ENCODE peak calls at places on chromosome 15, in nine cellular contexts. U is spleen, K is ovary, S is transverse colon, Z is A549, L is suprapubic skin, F is heart left ventricle, A is IMR-90, Q is right lobe of liver. P is an unnamed sample.

GRCh38 chr15:44157679-44158078 is 37.4 kb downstream of the FRMD5 start:
- DNase-seq in U (no peak), K (no peak), S (no peak), Z (peak; percentile 16), L (no peak), F (no peak), A (peak; percentile 96), Q (no peak), P (no peak)

GRCh38 chr15:79529441-79529840 is 97.3 kb downstream of the MINAR1 start:
- DNase-seq in U (no peak), K (no peak), S (no peak), Z (no peak), L (no peak), F (no peak), A (no peak), Q (no peak), P (no peak)

GRCh38 chr15:57216288-57216687 is 160.0 kb upstream of the CGNL1 start:
- DNase-seq in U (no peak), K (no peak), S (no peak), Z (no peak), L (no peak), F (no peak), A (peak; percentile 94), Q (no peak), P (no peak)

GRCh38 chr15:42495361-42496212 is at the start of gene SNAP23:
- DNase-seq in U (peak; percentile 98), K (peak; percentile 89), S (peak; percentile 96), Z (peak; percentile 92), L (peak; percentile 97), F (peak; percentile 93), A (peak; percentile 96), Q (peak; percentile 94), P (peak; percentile 93)

GRCh38 chr15:64162869-64163661 is at the start of gene PPIB:
- DNase-seq in U (peak; percentile 100), K (peak; percentile 97), S (peak; percentile 98), Z (peak; percentile 98), L (peak; percentile 98), F (peak; percentile 98), A (peak; percentile 97), Q (peak; percentile 99), P (peak; percentile 97)

GRCh38 chr15:70856884-70857546 is 3.1 kb upstream of the LARP6 start:
- DNase-seq in U (no peak), K (peak; percentile 76), S (peak; percentile 47), Z (no peak), L (no peak), F (peak; percentile 83), A (peak; percentile 100), Q (peak; percentile 63), P (peak; percentile 79)

GRCh38 chr15:78065284-78065872 is 12.1 kb downstream of the TBC1D2B start:
- DNase-seq in U (no peak), K (peak; percentile 70), S (peak; percentile 66), Z (no peak), L (peak; percentile 88), F (peak; percentile 42), A (peak; percentile 99), Q (peak; percentile 78), P (peak; percentile 89)

GRCh38 chr15:61226313-61227250 is 2.5 kb downstream of the RORA start:
- DNase-seq in U (no peak), K (no peak), S (no peak), Z (no peak), L (no peak), F (no peak), A (peak; percentile 6), Q (no peak), P (no peak)

GRCh38 chr15:89665449-89666146 is 10.3 kb upstream of the KIF7 start:
- DNase-seq in U (peak; percentile 84), K (peak; percentile 61), S (peak; percentile 63), Z (peak; percentile 71), L (no peak), F (peak; percentile 70), A (peak; percentile 59), Q (peak; percentile 55), P (peak; percentile 53)

GRCh38 chr15:41233367-41233771 is 2.3 kb downstream of the CHP1 start:
- DNase-seq in U (no peak), K (no peak), S (no peak), Z (no peak), L (no peak), F (no peak), A (peak; percentile 86), Q (no peak), P (no peak)

DNA sequence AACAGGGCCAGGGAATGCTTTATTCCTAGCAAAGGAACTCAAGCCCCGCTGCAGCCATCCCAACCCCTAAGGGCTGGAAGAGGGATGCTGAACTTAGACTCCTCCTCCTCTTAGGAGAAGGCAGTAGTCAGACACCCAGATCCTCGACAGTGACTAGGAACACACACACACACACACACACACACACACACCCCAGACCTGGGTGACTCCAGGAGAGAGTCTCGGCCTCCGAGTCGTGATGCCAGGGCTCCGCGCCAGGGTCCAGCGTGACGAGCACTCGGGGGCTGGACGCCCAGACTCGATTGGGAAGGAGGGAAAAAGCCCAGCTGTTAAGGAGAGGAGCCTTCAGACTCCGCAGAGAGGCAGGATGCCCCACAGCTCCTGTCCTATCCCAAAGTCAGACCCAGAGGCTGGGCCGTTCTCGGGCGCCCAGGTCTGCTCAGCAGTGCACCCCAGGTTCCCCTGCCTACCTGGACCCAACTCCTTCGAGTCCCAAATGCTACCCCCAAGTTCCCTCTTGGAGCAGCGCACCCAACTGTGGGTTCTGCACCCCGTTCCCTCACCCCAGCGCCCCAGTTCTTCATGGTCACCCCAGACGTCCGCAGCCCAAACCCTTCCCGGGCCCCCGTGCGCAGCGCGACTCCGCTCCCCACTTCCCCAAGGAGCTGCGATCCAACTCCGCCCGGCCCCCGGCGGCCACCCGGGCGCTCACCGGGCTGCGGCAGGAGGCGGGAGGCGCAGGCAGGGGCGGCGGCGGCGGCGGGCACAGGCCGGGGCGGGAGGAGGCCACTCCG is 421 bp downstream of the BMF start:
- DNase-seq in U (no peak), K (peak; percentile 82), S (peak; percentile 65), Z (peak; percentile 44), L (peak; percentile 82), F (peak; percentile 64), A (peak; percentile 55), Q (peak; percentile 43), P (peak; percentile 87)
- TF ChIP-seq POLR2A in U (no peak), K (peak; percentile 60), S (no peak), Z (no peak), L (no peak), F (peak; percentile 80), A (peak; percentile 55), Q (peak; percentile 78), P (no peak)

GRCh38 chr15:66760358-66760967 is 58.4 kb downstream of the SMAD6 start:
- DNase-seq in U (peak; percentile 69), K (no peak), S (no peak), Z (no peak), L (no peak), F (no peak), A (no peak), Q (no peak), P (no peak)
- H3K27ac ChIP-seq in U (peak overlapping the region; percentile 68), K (peak overlapping the region; percentile 79), S (peak overlapping the region; percentile 75), Z (peak overlapping the region; percentile 94), L (peak overlapping the region; percentile 30), F (peak overlapping the region; percentile 67), A (peak overlapping the region; percentile 40), Q (peak overlapping the region; percentile 18), P (peak overlapping the region; percentile 66)

GRCh38 chr15:31326729-31327673 is at the start of gene KLF13:
- DNase-seq in U (peak; percentile 96), K (peak; percentile 49), S (peak; percentile 76), Z (peak; percentile 54), L (no peak), F (peak; percentile 80), A (peak; percentile 64), Q (peak; percentile 78), P (no peak)
- TF ChIP-seq POLR2A in U (peak; percentile 4), K (peak; percentile 34), S (no peak), Z (peak; percentile 89), L (peak; percentile 61), F (peak; percentile 43), A (peak; percentile 75), Q (peak; percentile 60), P (peak; percentile 38)

DNA sequence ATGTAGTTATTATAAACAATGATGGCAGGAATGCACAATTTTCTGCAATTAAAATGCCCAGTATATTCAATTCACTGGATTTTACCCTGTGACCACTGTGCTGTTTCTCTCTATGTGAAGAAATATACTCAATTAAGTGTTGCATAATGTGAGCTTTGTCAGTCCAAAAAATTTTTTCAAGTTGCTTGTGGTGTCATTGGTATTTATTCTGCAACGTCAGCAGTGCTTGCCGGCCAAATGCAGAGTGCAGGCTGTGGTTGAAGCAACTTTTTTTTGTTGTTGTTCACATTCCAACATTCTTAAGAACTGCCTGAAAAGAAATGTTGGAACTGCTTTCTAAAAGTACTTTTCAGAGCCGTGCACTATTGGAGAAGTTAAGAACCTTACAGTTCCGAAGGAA is 423.5 kb upstream of the SEMA6D start:
- DNase-seq in U (no peak), K (peak; percentile 80), S (peak; percentile 29), Z (no peak), L (no peak), F (peak; percentile 50), A (peak; percentile 95), Q (peak; percentile 37), P (peak; percentile 19)
- H3K27ac ChIP-seq in U (no peak overlapping the region), K (peak overlapping the region; percentile 48), S (peak overlapping the region; percentile 46), Z (no peak overlapping the region), L (peak overlapping the region; percentile 39), F (no peak overlapping the region), A (no peak overlapping the region), Q (peak overlapping the region; percentile 43), P (no peak overlapping the region)

GRCh38 chr15:74312445-74313007 is 54.9 kb downstream of the CYP11A1 start:
- DNase-seq in U (no peak), K (no peak), S (no peak), Z (no peak), L (no peak), F (no peak), A (no peak), Q (no peak), P (no peak)

GRCh38 chr15:74308643-74308945 is 58.9 kb downstream of the CYP11A1 start:
- DNase-seq in U (no peak), K (no peak), S (no peak), Z (no peak), L (no peak), F (no peak), A (no peak), Q (no peak), P (no peak)

GRCh38 chr15:74314897-74315438 is 52.5 kb downstream of the CYP11A1 start:
- DNase-seq in U (no peak), K (no peak), S (no peak), Z (no peak), L (no peak), F (no peak), A (no peak), Q (no peak), P (no peak)

GRCh38 chr15:74313889-74314288 is 53.6 kb downstream of the CYP11A1 start:
- DNase-seq in U (no peak), K (no peak), S (no peak), Z (no peak), L (no peak), F (no peak), A (no peak), Q (no peak), P (no peak)

DNA sequence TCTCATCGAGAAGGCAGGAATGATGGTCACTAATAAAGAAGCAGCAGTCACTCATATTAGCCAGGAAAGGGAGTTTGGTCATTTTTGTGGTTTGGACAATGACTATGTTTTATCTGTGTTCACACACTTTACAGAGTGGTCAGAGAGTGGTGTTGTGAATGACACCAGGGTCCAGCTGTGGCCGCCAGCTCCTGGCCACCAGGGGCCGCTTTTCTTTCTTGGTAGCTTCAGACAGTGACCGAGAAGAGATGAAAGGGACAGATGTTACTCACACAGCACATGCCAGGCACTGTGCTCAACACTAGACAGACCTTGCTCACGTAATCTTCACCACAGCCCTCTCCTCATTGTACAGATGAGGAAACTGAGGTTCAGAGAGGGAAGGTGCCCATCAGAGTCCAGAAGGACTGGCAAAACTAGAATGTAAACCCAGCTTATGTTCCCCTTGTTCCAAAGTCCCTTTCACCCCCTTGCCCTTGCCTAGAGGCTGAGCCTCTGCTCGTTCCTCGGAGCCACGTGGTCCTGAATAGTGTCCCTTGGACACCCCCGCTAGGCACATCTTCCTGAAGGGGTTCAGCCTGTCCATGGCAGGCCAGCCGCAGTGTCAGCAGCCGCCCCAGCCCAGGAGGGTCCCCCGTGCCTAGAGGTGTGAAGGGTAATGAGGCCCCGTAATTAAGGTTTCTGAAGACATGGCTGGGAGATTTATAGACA is 55.6 kb downstream of the CYP11A1 start:
- DNase-seq in U (no peak), K (no peak), S (no peak), Z (peak; percentile 46), L (no peak), F (no peak), A (peak; percentile 8), Q (peak; percentile 43), P (no peak)
- TF ChIP-seq POLR2A in U (no peak), K (no peak), S (no peak), Z (no peak), L (no peak), F (no peak), A (no peak), Q (no peak), P (no peak)